ENCODE peak calls at places on chromosomes 6 and 20, in ten cellular contexts. T is AG08396; M is midbrain; U is hypothalamus; W is GM12865; N is activated T-helper 9 cell treated with anti-CD3 and anti-CD28 coated beads, Interleukin-2, amount 50 U/mL, for 16 hours; R is NCI-H1092; K is OCI-LY7; Q is activated CD4-positive, alpha-beta T cell treated with anti-CD3 and anti-CD28 coated beads, Interleukin-2, amount 50 U/mL, for 1 hour; F is Right ventricle myocardium superior. B is an unnamed sample.

GRCh38 chr6:24358219-24358821 is 461 bp upstream of the DCDC2 start:
- DNase-seq in T (no peak), M (no peak), U (no peak), W (no peak), N (no peak), R (no peak), K (no peak), Q (no peak), F (no peak), B (peak)

GRCh38 chr6:36241728-36242127 is 28.1 kb upstream of the PNPLA1 start:
- DNase-seq in T (no peak), M (no peak), U (no peak), W (peak), N (no peak), R (no peak), K (peak), Q (no peak), F (no peak), B (no peak)

GRCh38 chr6:157428418-157429202 is 47.6 kb downstream of the ZDHHC14 start:
- DNase-seq in T (no peak), M (no peak), U (no peak), W (no peak), N (peak), R (no peak), K (no peak), Q (no peak), F (no peak), B (peak)

GRCh38 chr6:3260772-3261517 is 2.2 kb downstream of the PSMG4 start:
- DNase-seq in T (no peak), M (no peak), U (no peak), W (no peak), N (no peak), R (no peak), K (no peak), Q (no peak), F (no peak), B (peak)

GRCh38 chr6:104312851-104313250 is 546.9 kb downstream of the HACE1 start:
- DNase-seq in T (no peak), M (no peak), U (no peak), W (no peak), N (no peak), R (no peak), K (no peak), Q (no peak), F (no peak), B (no peak)

GRCh38 chr20:62822788-62823651 is 6.2 kb downstream of the COL9A3 start:
- DNase-seq in T (no peak), M (peak), U (no peak), W (peak), N (no peak), R (peak), K (peak), Q (no peak), F (no peak), B (peak)

GRCh38 chr20:57220187-57221165 is 46.0 kb downstream of the BMP7 start:
- DNase-seq in T (no peak), M (no peak), U (no peak), W (no peak), N (no peak), R (no peak), K (no peak), Q (no peak), F (no peak), B (no peak)

GRCh38 chr20:33944914-33945313 is 48.8 kb upstream of the RALY start:
- DNase-seq in T (no peak), M (no peak), U (no peak), W (no peak), N (no peak), R (no peak), K (no peak), Q (no peak), F (no peak), B (peak)

GRCh38 chr6:69343856-69344255 is 453.0 kb downstream of the LMBRD1 start:
- DNase-seq in T (peak), M (peak), U (no peak), W (no peak), N (no peak), R (no peak), K (no peak), Q (no peak), F (no peak), B (no peak)

GRCh38 chr20:31835977-31836852 is 9.2 kb downstream of the FOXS1 start:
- DNase-seq in T (peak), M (peak), U (peak), W (peak), N (no peak), R (no peak), K (no peak), Q (no peak), F (peak), B (peak)

GRCh38 chr6:105509506-105510331 is 106.8 kb upstream of the PREP start:
- DNase-seq in T (no peak), M (no peak), U (no peak), W (no peak), N (no peak), R (no peak), K (peak), Q (no peak), F (peak), B (peak)

GRCh38 chr20:34522969-34523871 is 7.0 kb downstream of the DYNLRB1 start:
- DNase-seq in T (peak), M (peak), U (no peak), W (peak), N (peak), R (no peak), K (peak), Q (peak), F (no peak), B (peak)

GRCh38 chr6:89530982-89531381 is 98.0 kb downstream of the ANKRD6 start:
- DNase-seq in T (no peak), M (no peak), U (no peak), W (no peak), N (no peak), R (no peak), K (no peak), Q (no peak), F (peak), B (no peak)

GRCh38 chr20:10674684-10675455 is 1.1 kb upstream of the JAG1 start:
- DNase-seq in T (peak), M (peak), U (no peak), W (peak), N (no peak), R (peak), K (peak), Q (peak), F (peak), B (peak)

GRCh38 chr6:30131947-30132497 is 3.9 kb upstream of the TRIM40 start:
- DNase-seq in T (no peak), M (no peak), U (no peak), W (no peak), N (no peak), R (no peak), K (no peak), Q (no peak), F (no peak), B (no peak)

GRCh38 chr20:49306903-49307336 is 29.1 kb upstream of the ZNFX1 start:
- DNase-seq in T (no peak), M (no peak), U (no peak), W (no peak), N (no peak), R (no peak), K (no peak), Q (no peak), F (no peak), B (no peak)

GRCh38 chr6:150325093-150325772 is 43.6 kb upstream of the IYD start:
- DNase-seq in T (no peak), M (no peak), U (no peak), W (no peak), N (no peak), R (no peak), K (no peak), Q (no peak), F (no peak), B (no peak)